ENCODE peak calls at places on chromosome 2, in nine cellular contexts. A is AG09309, B is MM.1S, W is transverse colon, M is fibroblast of the aortic adventitia, C is astrocyte of the spinal cord, G is SJSA1, Y is lower lobe of right lung, N is fibroblast of pulmonary artery. Z is an unnamed sample.

GRCh38 chr2:28296904-28297303 is 95.8 kb upstream of the FOSL2 start:
- DNase-seq in A (no peak), B (no peak), W (no peak), M (no peak), C (no peak), G (peak), Y (no peak), N (peak), Z (peak)

GRCh38 chr2:134869941-134870736 is 31.7 kb downstream of the ACMSD start:
- DNase-seq in A (no peak), B (no peak), W (no peak), M (peak), C (no peak), G (no peak), Y (no peak), N (peak), Z (no peak)

GRCh38 chr2:24297663-24298062 is 62.7 kb downstream of the ITSN2 start:
- DNase-seq in A (no peak), B (no peak), W (no peak), M (no peak), C (no peak), G (no peak), Y (no peak), N (no peak), Z (no peak)

GRCh38 chr2:38142627-38143026 is 66.7 kb upstream of the CYP1B1 start:
- DNase-seq in A (no peak), B (no peak), W (no peak), M (no peak), C (no peak), G (no peak), Y (no peak), N (no peak), Z (no peak)

GRCh38 chr2:25071962-25072361 is 30.1 kb downstream of the EFR3B start:
- DNase-seq in A (no peak), B (no peak), W (no peak), M (no peak), C (no peak), G (no peak), Y (no peak), N (no peak), Z (no peak)

GRCh38 chr2:64609229-64609994 is 44.3 kb downstream of the SERTAD2 start:
- DNase-seq in A (no peak), B (peak), W (peak), M (peak), C (no peak), G (no peak), Y (peak), N (peak), Z (no peak)

GRCh38 chr2:185507703-185508102 is 230.9 kb upstream of the FSIP2 start:
- DNase-seq in A (no peak), B (no peak), W (no peak), M (no peak), C (no peak), G (no peak), Y (no peak), N (no peak), Z (peak)

GRCh38 chr2:74373189-74373588 is 6.9 kb downstream of the DCTN1 start:
- DNase-seq in A (no peak), B (no peak), W (peak), M (peak), C (no peak), G (no peak), Y (peak), N (no peak), Z (no peak)

GRCh38 chr2:238286987-238287386 is 1.4 kb downstream of the PER2 start:
- DNase-seq in A (no peak), B (no peak), W (no peak), M (no peak), C (peak), G (no peak), Y (peak), N (no peak), Z (peak)

GRCh38 chr2:72032481-72033041 is 115.1 kb downstream of the CYP26B1 start:
- DNase-seq in A (no peak), B (no peak), W (no peak), M (no peak), C (no peak), G (peak), Y (no peak), N (no peak), Z (no peak)

GRCh38 chr2:75801234-75801982 is 90.7 kb upstream of the GCFC2 start:
- DNase-seq in A (no peak), B (peak), W (no peak), M (no peak), C (no peak), G (no peak), Y (no peak), N (no peak), Z (no peak)

GRCh38 chr2:75798624-75799023 is 87.9 kb upstream of the GCFC2 start:
- DNase-seq in A (no peak), B (no peak), W (no peak), M (no peak), C (no peak), G (no peak), Y (no peak), N (no peak), Z (no peak)

GRCh38 chr2:75799859-75800258 is 89.1 kb upstream of the GCFC2 start:
- DNase-seq in A (no peak), B (peak), W (no peak), M (no peak), C (no peak), G (no peak), Y (no peak), N (no peak), Z (no peak)

GRCh38 chr2:75800456-75800855 is 89.7 kb upstream of the GCFC2 start:
- DNase-seq in A (no peak), B (peak), W (no peak), M (no peak), C (no peak), G (no peak), Y (no peak), N (no peak), Z (no peak)
- H3K4me3 ChIP-seq in A (no peak), B (peak), W (no peak), M (no peak), C (no peak), G (no peak), Y (no peak), N (no peak), Z (no peak)

DNA sequence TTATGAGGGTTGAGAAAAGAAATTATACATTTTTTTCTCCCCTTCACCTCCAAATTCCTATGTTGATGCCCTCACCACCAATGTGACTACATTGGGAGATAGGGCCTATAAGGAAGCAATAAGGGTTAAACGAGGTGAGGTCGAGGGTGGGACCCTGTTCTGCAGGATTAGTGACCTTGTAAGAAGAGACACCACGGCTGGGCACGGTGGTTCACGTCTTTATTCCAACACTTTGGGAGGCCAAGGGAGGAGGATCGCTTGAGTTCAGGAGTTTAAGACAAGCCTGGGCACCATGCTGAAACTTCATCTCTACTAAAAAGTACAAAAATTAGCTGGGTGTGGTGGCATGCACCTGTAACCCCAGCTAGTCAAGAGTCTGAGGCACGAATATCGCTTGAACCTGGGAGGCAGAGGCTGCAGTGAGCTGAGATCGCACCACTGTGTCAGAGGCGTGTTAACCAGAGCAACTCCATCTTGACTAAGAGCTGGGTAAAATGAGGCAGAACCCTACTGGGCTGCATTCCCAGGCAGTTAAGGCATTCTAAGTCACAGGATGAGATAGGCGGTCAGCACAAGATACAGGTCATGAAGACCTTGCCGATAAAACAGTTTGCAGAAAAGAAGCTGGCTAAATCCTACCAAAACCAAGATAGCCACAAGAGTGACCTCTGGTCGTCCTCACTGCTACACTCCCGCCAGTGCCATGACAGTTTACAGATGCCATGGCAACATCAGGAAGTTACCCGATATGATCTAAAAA is 76.9 kb downstream of the NCAPH start:
- DNase-seq in A (no peak), B (no peak), W (no peak), M (no peak), C (no peak), G (no peak), Y (no peak), N (no peak), Z (no peak)
- H3K4me3 ChIP-seq in A (peak), B (peak), W (no peak), M (peak), C (peak), G (peak), Y (peak), N (peak), Z (peak)

DNA sequence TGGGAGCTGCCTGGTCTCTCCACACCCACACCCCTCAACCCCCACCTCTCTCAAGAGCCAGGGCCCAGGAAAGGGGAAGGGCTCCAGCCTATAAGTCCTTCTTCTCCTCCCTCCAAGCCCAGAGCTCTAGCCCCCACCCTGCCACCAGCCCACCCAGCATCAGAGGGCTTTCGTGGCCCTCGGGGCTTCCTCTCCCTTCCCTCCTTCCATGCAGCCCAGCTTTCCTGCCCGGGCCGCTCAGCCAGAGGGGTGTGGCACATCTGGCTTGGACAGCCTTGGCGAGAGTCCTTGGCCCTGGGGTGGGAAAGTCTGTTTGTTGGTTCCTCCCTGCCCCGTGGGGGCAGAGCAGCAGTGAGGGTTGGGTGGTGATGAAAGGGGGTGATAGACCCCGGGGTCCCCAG is 7.1 kb downstream of the TNS1 start:
- DNase-seq in A (no peak), B (no peak), W (no peak), M (peak), C (no peak), G (no peak), Y (no peak), N (no peak), Z (peak)
- H3K4me3 ChIP-seq in A (no peak), B (no peak), W (no peak), M (peak), C (no peak), G (no peak), Y (no peak), N (no peak), Z (peak)

DNA sequence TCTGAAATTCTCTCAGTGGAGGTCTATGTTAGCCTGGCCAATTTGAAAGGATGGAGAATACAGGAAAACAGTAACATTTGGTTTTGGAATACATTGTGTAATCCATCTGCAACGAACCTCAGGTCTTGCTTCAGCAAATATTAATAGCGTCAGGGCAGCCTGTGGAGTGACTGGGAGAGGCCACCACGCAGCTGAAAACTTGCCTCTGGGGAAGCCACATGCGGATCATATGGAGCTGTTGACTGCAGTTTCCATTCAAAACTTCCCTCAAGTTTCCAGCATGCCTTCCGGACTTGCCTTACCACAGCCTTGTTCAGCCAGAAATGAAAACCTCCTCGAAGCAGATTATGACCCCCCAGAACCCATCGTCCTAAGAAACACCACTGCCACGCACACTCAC is 25.7 kb downstream of the BCL11A start:
- DNase-seq in A (peak), B (no peak), W (no peak), M (no peak), C (no peak), G (no peak), Y (no peak), N (no peak), Z (peak)
- H3K4me3 ChIP-seq in A (no peak), B (no peak), W (no peak), M (no peak), C (no peak), G (no peak), Y (no peak), N (no peak), Z (no peak)

GRCh38 chr2:214069254-214069653 is 341.6 kb upstream of the VWC2L start:
- DNase-seq in A (peak), B (no peak), W (no peak), M (peak), C (peak), G (peak), Y (no peak), N (peak), Z (peak)
- H3K4me3 ChIP-seq in A (no peak), B (no peak), W (no peak), M (peak), C (no peak), G (peak), Y (no peak), N (no peak), Z (peak)

DNA sequence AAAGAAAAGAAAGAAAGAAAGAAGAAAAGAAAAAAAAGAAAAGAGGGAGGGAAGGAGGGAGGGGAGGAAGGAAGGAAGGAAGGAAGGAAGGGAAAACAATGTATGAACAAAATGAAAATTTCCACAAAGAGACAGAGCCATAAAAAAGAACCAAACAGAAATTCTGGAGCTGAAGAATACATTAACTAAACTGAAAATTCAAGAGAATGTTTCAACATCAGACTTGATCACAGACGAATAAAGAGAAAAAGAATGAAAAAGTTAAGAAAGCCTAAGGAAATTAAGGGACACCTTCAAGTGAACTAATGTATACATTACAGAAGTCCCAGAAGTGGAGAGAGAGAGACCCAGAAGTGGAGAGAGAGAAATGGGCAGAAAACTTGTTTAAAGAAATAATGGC is 60.9 kb upstream of the RAB6C start:
- DNase-seq in A (no peak), B (no peak), W (no peak), M (no peak), C (no peak), G (no peak), Y (no peak), N (no peak), Z (no peak)
- H3K4me3 ChIP-seq in A (no peak), B (no peak), W (no peak), M (no peak), C (no peak), G (no peak), Y (no peak), N (no peak), Z (no peak)

GRCh38 chr2:61534926-61535325 is 3.2 kb downstream of the XPO1 start:
- DNase-seq in A (no peak), B (no peak), W (no peak), M (peak), C (peak), G (no peak), Y (no peak), N (no peak), Z (peak)

GRCh38 chr2:61535449-61535848 is 2.7 kb downstream of the XPO1 start:
- DNase-seq in A (no peak), B (no peak), W (no peak), M (no peak), C (peak), G (no peak), Y (no peak), N (no peak), Z (peak)

GRCh38 chr2:61530365-61531148 is 7.6 kb downstream of the XPO1 start:
- DNase-seq in A (no peak), B (no peak), W (no peak), M (peak), C (peak), G (no peak), Y (no peak), N (no peak), Z (no peak)

DNA sequence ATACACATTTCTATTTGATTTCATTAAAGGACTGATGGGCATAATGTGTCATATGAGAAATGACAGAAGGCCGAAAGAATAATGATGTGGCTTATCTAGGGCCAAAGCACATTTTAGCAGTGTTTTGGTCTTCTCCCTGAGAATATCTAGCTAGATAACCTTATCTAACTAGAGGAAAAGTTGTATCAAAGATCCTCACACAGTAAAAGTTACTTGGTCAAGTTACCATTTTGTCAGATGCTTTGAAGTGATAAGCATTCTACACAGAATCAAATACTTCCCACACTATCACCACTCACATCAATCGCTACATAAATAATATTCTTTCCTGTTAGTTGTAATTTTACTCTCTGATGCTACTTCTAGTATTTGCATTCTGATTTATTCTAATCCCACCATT is 8.2 kb downstream of the XPO1 start:
- DNase-seq in A (no peak), B (no peak), W (no peak), M (no peak), C (no peak), G (no peak), Y (no peak), N (no peak), Z (no peak)
- H3K4me3 ChIP-seq in A (no peak), B (no peak), W (no peak), M (no peak), C (no peak), G (no peak), Y (no peak), N (no peak), Z (no peak)

Z was measured in adipocyte.